ENCODE peak calls at places on chromosome X, in four cellular contexts. B is HepG2, X is SK-N-SH, Q is K562. A is an unnamed sample.

GRCh38 chrX:142250502-142250901 is 45.4 kb upstream of the MAGEC2 start:
- DNase-seq in B (no peak), X (no peak), Q (no peak), A (no peak)

GRCh38 chrX:85859426-85859825 is 187.9 kb downstream of the CHM start:
- DNase-seq in B (no peak), X (peak), Q (no peak), A (no peak)

GRCh38 chrX:104098151-104098808 is 14.0 kb upstream of the ZCCHC18 start:
- DNase-seq in B (peak), X (peak), Q (peak), A (peak)

GRCh38 chrX:130539721-130540321 is 138.0 kb downstream of the RBMX2 start:
- DNase-seq in B (peak), X (peak), Q (peak), A (peak)

GRCh38 chrX:7147431-7147977 is at the start of gene STS:
- DNase-seq in B (no peak), X (peak), Q (peak), A (peak)

GRCh38 chrX:15834827-15835595 is 19.6 kb downstream of the AP1S2 start:
- DNase-seq in B (no peak), X (no peak), Q (no peak), A (no peak)

GRCh38 chrX:17030580-17031285 is 84.3 kb downstream of the REPS2 start:
- DNase-seq in B (no peak), X (no peak), Q (no peak), A (no peak)

GRCh38 chrX:20362268-20363002 is 95.7 kb upstream of the RPS6KA3 start:
- DNase-seq in B (peak), X (no peak), Q (peak), A (no peak)

GRCh38 chrX:111585337-111585736 is 73.9 kb downstream of the SERTM2 start:
- DNase-seq in B (no peak), X (no peak), Q (peak), A (no peak)

GRCh38 chrX:51461053-51462050 is 35.0 kb downstream of the NUDT11 start:
- DNase-seq in B (peak), X (peak), Q (peak), A (peak)

GRCh38 chrX:1466971-1467561 is 14.4 kb upstream of the ASMTL start:
- DNase-seq in B (no peak), X (no peak), Q (no peak), A (no peak)

GRCh38 chrX:74449322-74449936 is 28.1 kb downstream of the SLC16A2 start:
- DNase-seq in B (no peak), X (no peak), Q (no peak), A (no peak)

GRCh38 chrX:111386884-111387283 is 25.1 kb downstream of the DCX start:
- DNase-seq in B (no peak), X (no peak), Q (no peak), A (no peak)

GRCh38 chrX:111181883-111182400 is 86.0 kb downstream of the PAK3 start:
- DNase-seq in B (no peak), X (no peak), Q (no peak), A (no peak)

GRCh38 chrX:154378059-154378798 is 866 bp upstream of the EMD start:
- DNase-seq in B (no peak), X (peak), Q (no peak), A (peak)

GRCh38 chrX:39439910-39440733 is 638.9 kb downstream of the MID1IP1 start:
- DNase-seq in B (no peak), X (no peak), Q (peak), A (no peak)

GRCh38 chrX:347351-348117 is 28.9 kb upstream of the GTPBP6 start:
- DNase-seq in B (no peak), X (no peak), Q (no peak), A (no peak)

GRCh38 chrX:18674417-18674787 is 2.5 kb upstream of the RS1 start:
- DNase-seq in B (no peak), X (peak), Q (no peak), A (peak)

GRCh38 chrX:2710041-2710471 is 19.0 kb downstream of the CD99 start:
- DNase-seq in B (no peak), X (no peak), Q (peak), A (no peak)

GRCh38 chrX:105608745-105609144 is 213.6 kb upstream of the NRK start:
- DNase-seq in B (no peak), X (no peak), Q (no peak), A (no peak)

GRCh38 chrX:101040197-101040596 is 11.7 kb downstream of the TRMT2B start:
- DNase-seq in B (no peak), X (no peak), Q (no peak), A (no peak)

GRCh38 chrX:134543201-134543797 is 83.3 kb downstream of the HPRT1 start:
- DNase-seq in B (no peak), X (no peak), Q (no peak), A (no peak)

GRCh38 chrX:153900806-153901752 is 3.4 kb upstream of the AVPR2 start:
- DNase-seq in B (no peak), X (peak), Q (peak), A (no peak)

GRCh38 chrX:25851141-25851540 is 287.0 kb upstream of the MAGEB18 start:
- DNase-seq in B (no peak), X (no peak), Q (no peak), A (no peak)

GRCh38 chrX:20267924-20268701 is 1.4 kb upstream of the RPS6KA3 start:
- DNase-seq in B (no peak), X (peak), Q (no peak), A (peak)

GRCh38 chrX:69032601-69033000 is 132.7 kb downstream of the PJA1 start:
- DNase-seq in B (no peak), X (no peak), Q (no peak), A (no peak)

GRCh38 chrX:86066998-86067397 is 19.6 kb upstream of the CHM start:
- DNase-seq in B (peak), X (peak), Q (peak), A (no peak)

GRCh38 chrX:150476183-150476699 is 92.2 kb upstream of the MTM1 start:
- DNase-seq in B (no peak), X (no peak), Q (no peak), A (no peak)

GRCh38 chrX:51608071-51608470 is 10.6 kb downstream of the CENPVL3 start:
- DNase-seq in B (no peak), X (no peak), Q (no peak), A (no peak)

GRCh38 chrX:134240209-134240608 is 3.2 kb downstream of the CCDC160 start:
- DNase-seq in B (no peak), X (no peak), Q (no peak), A (no peak)

GRCh38 chrX:110404376-110404775 is 45.7 kb downstream of the RTL9 start:
- DNase-seq in B (no peak), X (no peak), Q (no peak), A (no peak)

GRCh38 chrX:71998836-71999509 is 88.3 kb downstream of the NHSL2 start:
- DNase-seq in B (peak), X (peak), Q (peak), A (no peak)

GRCh38 chrX:53483838-53484420 is 49.8 kb upstream of the HSD17B10 start:
- DNase-seq in B (no peak), X (no peak), Q (no peak), A (no peak)

GRCh38 chrX:130916636-130917422 is 13.8 kb upstream of the ENOX2 start:
- DNase-seq in B (peak), X (peak), Q (peak), A (peak)

GRCh38 chrX:130330706-130331105 is 9.0 kb upstream of the SLC25A14 start:
- DNase-seq in B (peak), X (peak), Q (peak), A (peak)

GRCh38 chrX:136268051-136269048 is 17.1 kb upstream of the MAP7D3 start:
- DNase-seq in B (peak), X (peak), Q (peak), A (peak)

DNA sequence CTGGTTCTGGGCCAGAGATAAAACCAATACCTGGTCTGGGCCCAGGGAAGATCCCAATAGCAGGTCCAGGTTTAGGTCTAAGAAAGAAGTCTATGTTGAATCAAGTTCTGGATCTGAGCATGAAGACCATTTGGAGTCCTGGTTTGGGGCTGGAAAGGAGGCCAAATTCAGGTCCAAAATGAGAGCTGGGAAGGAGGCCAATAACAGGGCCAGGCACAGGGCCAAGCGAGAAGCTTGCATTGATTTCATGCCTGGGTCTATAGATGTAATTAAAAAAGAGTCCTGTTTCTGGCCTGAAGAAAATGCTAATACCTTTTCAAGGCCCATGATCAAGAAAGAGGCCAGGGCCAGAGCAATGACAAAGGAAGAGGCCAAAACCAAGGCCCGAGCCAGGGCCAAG is 3.4 kb downstream of the GPRASP1 start:
- DNase-seq in B (no peak), X (no peak), Q (no peak), A (no peak)
- TF ChIP-seq MAX in B (no peak), X (no peak), Q (no peak), A (no peak)

GRCh38 chrX:49308604-49309269 is 5.3 kb downstream of the GAGE10 start:
- DNase-seq in B (no peak), X (no peak), Q (peak), A (no peak)
- TF ChIP-seq FOXJ3 in B (no peak), X (no peak), Q (no peak), A (no peak)

DNA sequence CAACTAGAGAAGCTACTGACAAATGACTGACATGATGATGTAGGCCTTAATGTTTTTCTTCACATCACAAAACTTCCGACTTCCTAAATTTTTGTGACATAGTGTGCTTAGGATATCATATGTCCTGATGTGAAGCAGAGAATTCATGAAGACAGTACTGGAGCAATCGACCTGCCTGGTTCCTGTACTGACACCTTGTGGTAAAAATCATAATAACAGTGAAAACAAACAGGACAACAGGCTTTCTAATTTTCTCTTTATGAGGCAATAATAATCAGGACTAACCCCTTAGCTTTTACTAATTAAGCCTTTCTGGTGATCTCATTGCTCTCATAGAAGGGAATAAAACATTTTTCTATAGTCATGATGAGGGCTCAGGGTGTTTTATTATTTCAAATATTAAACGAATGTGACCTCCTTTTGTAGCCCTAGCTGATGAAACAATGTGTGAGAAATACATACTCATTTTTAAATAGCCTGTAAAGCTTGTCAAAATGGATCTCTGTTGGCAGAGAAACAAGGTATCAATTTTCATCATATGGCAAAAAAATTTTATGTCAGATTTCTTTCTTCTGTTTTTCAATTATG is 158.4 kb downstream of the TENT5D start:
- DNase-seq in B (peak), X (peak), Q (peak), A (no peak)
- TF ChIP-seq MAX in B (no peak), X (no peak), Q (no peak), A (no peak)

GRCh38 chrX:43557792-43558191 is 98.3 kb upstream of the MAOA start:
- DNase-seq in B (peak), X (peak), Q (peak), A (peak)
- TF ChIP-seq FOXJ3 in B (no peak), X (no peak), Q (no peak), A (no peak)

GRCh38 chrX:46770817-46771163 is 11.9 kb upstream of the SLC9A7 start:
- DNase-seq in B (no peak), X (no peak), Q (no peak), A (no peak)

DNA sequence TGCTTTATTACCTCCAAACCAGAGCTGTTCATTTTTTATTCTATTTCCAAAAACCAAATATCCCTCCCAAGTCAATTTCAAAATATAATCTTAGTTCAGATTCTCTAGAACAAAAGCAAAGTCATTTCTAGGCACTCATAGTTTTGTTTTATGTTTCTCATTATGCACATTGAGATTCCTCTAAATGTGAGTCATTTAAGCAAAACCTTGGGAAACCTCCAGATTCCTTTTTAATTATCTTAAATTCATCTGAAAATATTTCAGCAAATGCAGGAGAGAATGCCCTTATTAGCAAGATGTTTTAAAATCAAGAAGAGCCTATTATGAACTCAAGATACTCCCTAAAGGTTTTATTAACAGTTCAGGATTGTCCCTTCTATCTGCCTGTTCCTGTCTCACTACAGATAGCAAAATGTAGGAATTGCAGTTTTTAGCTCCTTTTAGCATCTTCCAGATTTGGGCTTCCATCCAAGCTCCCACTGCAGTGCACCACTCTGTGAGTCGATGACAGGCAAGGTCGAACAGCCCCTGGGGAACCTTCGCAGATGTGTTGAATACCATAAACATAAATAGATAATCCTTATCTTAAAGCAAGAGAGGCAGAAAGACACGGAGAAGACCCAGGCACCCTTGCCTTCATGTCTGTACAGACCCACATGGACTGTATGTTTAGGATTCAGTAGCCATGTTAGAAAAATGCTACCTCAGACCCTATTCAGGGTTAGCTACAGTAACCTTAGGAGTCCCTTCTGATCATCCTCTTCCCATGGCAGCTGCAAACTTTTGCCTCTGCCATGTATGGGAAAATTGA is 11.3 kb upstream of the SLC9A7 start:
- DNase-seq in B (no peak), X (no peak), Q (no peak), A (no peak)
- TF ChIP-seq MAX in B (no peak), X (no peak), Q (no peak), A (no peak)

DNA sequence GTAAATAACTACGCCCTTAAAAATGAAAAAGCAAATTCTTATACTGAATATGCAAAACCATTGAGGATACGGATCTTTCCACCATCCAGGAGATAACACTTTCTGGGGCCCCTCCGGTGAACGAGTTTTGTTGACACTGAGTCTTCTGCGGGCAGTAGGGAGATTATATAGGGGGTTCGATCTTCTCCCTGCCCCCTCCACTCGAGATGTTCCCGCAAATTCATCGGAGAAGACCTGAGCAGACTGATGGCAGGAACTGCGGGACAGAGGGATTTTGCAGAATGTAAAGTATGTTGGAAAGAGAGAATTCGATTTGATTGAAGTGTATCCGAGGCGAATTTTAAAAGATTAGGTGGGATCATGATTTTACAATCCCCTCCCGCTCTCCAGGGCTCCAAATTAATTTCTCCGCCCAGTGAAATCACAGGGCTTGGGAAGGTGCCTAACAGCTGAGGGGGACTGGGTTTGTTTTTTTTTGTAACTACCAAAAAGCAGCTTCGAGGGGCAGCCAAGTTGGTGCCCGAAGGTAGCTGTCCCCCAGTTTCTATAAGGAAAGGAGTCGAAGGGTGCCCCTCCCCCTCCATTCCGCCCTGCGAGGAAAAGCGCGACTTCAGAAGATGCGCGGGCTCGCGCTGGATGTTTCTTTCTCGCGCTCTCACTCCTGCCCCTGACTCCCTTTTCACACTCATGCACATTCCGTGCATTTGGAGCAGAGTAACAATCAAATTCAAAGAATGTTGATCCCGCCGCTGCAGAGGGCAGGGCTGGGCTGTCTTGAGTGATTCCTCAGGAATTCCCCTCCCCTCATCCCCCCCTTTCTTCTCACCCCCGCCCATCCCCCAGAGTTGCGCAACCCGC is 1.2 kb downstream of the TMEM255A start:
- DNase-seq in B (no peak), X (peak), Q (no peak), A (peak)
- TF ChIP-seq FOXJ3 in B (no peak), X (no peak), Q (no peak), A (no peak)

GRCh38 chrX:13502590-13502989 is 66.8 kb upstream of the EGFL6 start:
- DNase-seq in B (no peak), X (no peak), Q (no peak), A (no peak)

GRCh38 chrX:13511557-13512330 is 57.7 kb upstream of the EGFL6 start:
- DNase-seq in B (no peak), X (no peak), Q (peak), A (no peak)

GRCh38 chrX:13507893-13508292 is 61.5 kb upstream of the EGFL6 start:
- DNase-seq in B (no peak), X (no peak), Q (no peak), A (no peak)

GRCh38 chrX:13506574-13506973 is 62.8 kb upstream of the EGFL6 start:
- DNase-seq in B (peak), X (peak), Q (peak), A (peak)
- TF ChIP-seq MAX in B (no peak), X (no peak), Q (no peak), A (no peak)